ENCODE peak calls at places on chromosome 5, in four cellular contexts. R is neural progenitor cell, P is substantia nigra, S is T-cell. D is an unnamed sample.

GRCh38 chr5:28448791-28449190 is 1410.4 kb upstream of the CDH9 start:
- DNase-seq in R (no peak), P (no peak), S (no peak), D (no peak)

GRCh38 chr5:72844218-72844603 is 27.8 kb downstream of the TNPO1 start:
- DNase-seq in R (no peak), P (no peak), S (no peak), D (peak; percentile 34)

GRCh38 chr5:7659420-7659819 is 191.5 kb downstream of the CFAP90 start:
- DNase-seq in R (no peak), P (no peak), S (no peak), D (no peak)

GRCh38 chr5:157543825-157544622 is 31.6 kb downstream of the ADAM19 start:
- DNase-seq in R (no peak), P (no peak), S (no peak), D (no peak)

GRCh38 chr5:91329273-91329672 is 53.8 kb downstream of the ARRDC3 start:
- DNase-seq in R (no peak), P (no peak), S (no peak), D (no peak)

GRCh38 chr5:463952-464351 is 21.0 kb downstream of the EXOC3 start:
- DNase-seq in R (no peak), P (no peak), S (peak; percentile 83), D (no peak)

GRCh38 chr5:153276151-153276550 is 214.3 kb upstream of the GRIA1 start:
- DNase-seq in R (peak; percentile 82), P (no peak), S (no peak), D (peak; percentile 48)

GRCh38 chr5:41457094-41457493 is 53.3 kb downstream of the PLCXD3 start:
- DNase-seq in R (no peak), P (no peak), S (no peak), D (no peak)

GRCh38 chr5:137341831-137342230 is 157.3 kb downstream of the SPOCK1 start:
- DNase-seq in R (no peak), P (no peak), S (no peak), D (no peak)

GRCh38 chr5:71836084-71836483 is 117.0 kb downstream of the CARTPT start:
- DNase-seq in R (no peak), P (no peak), S (no peak), D (peak; percentile 53)

GRCh38 chr5:60196382-60197113 is 303.0 kb upstream of the PDE4D start:
- DNase-seq in R (no peak), P (no peak), S (no peak), D (peak; percentile 97)

GRCh38 chr5:175733017-175733416 is 75.1 kb downstream of the HRH2 start:
- DNase-seq in R (no peak), P (no peak), S (no peak), D (no peak)

GRCh38 chr5:20678814-20679298 is 690.9 kb upstream of the CDH18 start:
- DNase-seq in R (no peak), P (no peak), S (no peak), D (peak; percentile 88)

GRCh38 chr5:142748132-142748531 is 22.0 kb upstream of the ARHGAP26 start:
- DNase-seq in R (no peak), P (no peak), S (no peak), D (no peak)

GRCh38 chr5:52772668-52773067 is 15.0 kb upstream of the ITGA1 start:
- DNase-seq in R (no peak), P (no peak), S (no peak), D (no peak)

GRCh38 chr5:139285651-139286392 is 7.7 kb upstream of the MATR3 start:
- DNase-seq in R (no peak), P (no peak), S (no peak), D (peak; percentile 30)

GRCh38 chr5:74127377-74128338 is 501.7 kb downstream of the ARHGEF28 start:
- DNase-seq in R (peak; percentile 20), P (no peak), S (no peak), D (peak; percentile 34)

GRCh38 chr5:73327908-73328455 is 120.6 kb downstream of the FOXD1 start:
- DNase-seq in R (no peak), P (no peak), S (no peak), D (peak; percentile 84)

GRCh38 chr5:59893436-59894227 is at the start of gene PDE4D:
- DNase-seq in R (peak; percentile 94), P (peak; percentile 39), S (no peak), D (peak; percentile 67)

GRCh38 chr5:74927336-74927735 is 61.1 kb upstream of the FAM169A start:
- DNase-seq in R (no peak), P (no peak), S (no peak), D (no peak)

GRCh38 chr5:128053291-128053954 is 30.1 kb upstream of the SLC12A2 start:
- DNase-seq in R (no peak), P (no peak), S (no peak), D (no peak)